ENCODE peak calls at places on chromosomes 2 and 18, in seven cellular contexts. X is tibial nerve; T is WERI-Rb-1; H is hepatocyte; P is fibroblast of villous mesenchyme; L is IMR-90; O is CD8-positive, alpha-beta memory T cell. V is an unnamed sample.
A peak's percentile ranks its signal among the peaks of the same experiment; 100 is the strongest.

GRCh38 chr18:21191596-21192307 is 50.3 kb upstream of the GREB1L start:
- DNase-seq in T (peak; percentile 60), P (peak; percentile 55), X (no peak), L (peak; percentile 55), H (peak; percentile 82), O (no peak), V (peak; percentile 49)

GRCh38 chr18:23401400-23402347 is 51.4 kb upstream of the RIOK3 start:
- DNase-seq in X (no peak), O (no peak), L (peak; percentile 73), H (peak; percentile 79), P (peak; percentile 69), T (peak; percentile 93), V (peak; percentile 51)

GRCh38 chr2:74550231-74550630 is 3.5 kb downstream of the LOXL3 start:
- DNase-seq in H (no peak), T (no peak), L (no peak), X (no peak), P (no peak), O (no peak), V (no peak)

GRCh38 chr2:39620067-39620466 is 45.6 kb upstream of the TMEM178A start:
- DNase-seq in L (peak; percentile 84), O (no peak), T (no peak), X (no peak), H (peak; percentile 40), P (peak; percentile 97), V (peak; percentile 26)

GRCh38 chr2:126981476-126981875 is 82.8 kb downstream of the TEX51 start:
- DNase-seq in P (no peak), T (no peak), X (no peak), L (no peak), H (no peak), O (no peak), V (no peak)

GRCh38 chr2:100242891-100243670 is 79.2 kb downstream of the LONRF2 start:
- DNase-seq in H (peak; percentile 82), T (peak; percentile 81), P (peak; percentile 58), X (no peak), O (no peak), L (peak; percentile 70), V (peak; percentile 56)

GRCh38 chr2:186543561-186544131 is 46.2 kb upstream of the ITGAV start:
- DNase-seq in T (peak; percentile 31), L (peak; percentile 80), X (no peak), P (peak; percentile 72), O (no peak), H (peak; percentile 6), V (no peak)

GRCh38 chr2:10374362-10374943 is 71.7 kb downstream of the HPCAL1 start:
- DNase-seq in O (no peak), P (no peak), L (no peak), H (no peak), T (no peak), X (no peak), V (no peak)

GRCh38 chr2:150812664-150813408 is 325.4 kb upstream of the RND3 start:
- DNase-seq in H (peak; percentile 10), T (no peak), O (no peak), P (no peak), X (no peak), L (no peak), V (no peak)

GRCh38 chr2:195945056-195945455 is 123.6 kb downstream of the DNAH7 start:
- DNase-seq in X (no peak), P (no peak), L (no peak), T (no peak), O (no peak), H (no peak), V (no peak)

GRCh38 chr18:42281124-42281523 is 326.1 kb downstream of the PIK3C3 start:
- DNase-seq in H (no peak), P (no peak), L (no peak), T (no peak), X (no peak), O (no peak), V (no peak)

GRCh38 chr2:55371387-55371786 is 48.3 kb downstream of the CCDC88A start:
- DNase-seq in T (no peak), P (no peak), O (no peak), H (no peak), X (no peak), L (peak; percentile 35), V (no peak)

GRCh38 chr18:49813071-49813320 is 337 bp downstream of the ACAA2 start:
- DNase-seq in T (peak; percentile 23), H (peak; percentile 60), X (no peak), O (no peak), L (peak; percentile 28), P (peak; percentile 59), V (peak; percentile 56)

GRCh38 chr2:9095690-9096089 is 92.2 kb upstream of the MBOAT2 start:
- DNase-seq in H (peak; percentile 39), X (peak; percentile 22), L (peak; percentile 44), P (peak; percentile 57), O (no peak), T (no peak), V (peak; percentile 53)

GRCh38 chr2:100427627-100428258 is 10.3 kb upstream of the CHST10 start:
- DNase-seq in P (peak; percentile 53), T (peak; percentile 78), O (peak; percentile 43), H (peak; percentile 71), L (peak; percentile 38), X (no peak), V (peak; percentile 55)

GRCh38 chr2:231211461-231211860 is 13.0 kb downstream of the ARMC9 start:
- DNase-seq in X (no peak), T (no peak), P (no peak), O (no peak), L (no peak), H (no peak), V (no peak)

GRCh38 chr2:126664234-126664633 is 8.3 kb downstream of the GYPC start:
- DNase-seq in X (no peak), L (no peak), H (no peak), P (no peak), O (no peak), T (no peak), V (no peak)

GRCh38 chr2:146665801-146666200 is 1179.0 kb upstream of the ACVR2A start:
- DNase-seq in P (no peak), H (no peak), L (peak; percentile 12), O (no peak), X (no peak), T (no peak), V (no peak)

GRCh38 chr18:28715206-28715605 is 538.3 kb upstream of the CDH2 start:
- DNase-seq in T (no peak), L (no peak), H (no peak), O (no peak), X (no peak), P (peak; percentile 5), V (no peak)

GRCh38 chr2:70190086-70190412 is 770 bp downstream of the C2orf42 start:
- DNase-seq in P (no peak), T (no peak), L (peak; percentile 33), H (peak; percentile 35), X (no peak), O (peak; percentile 2), V (peak; percentile 28)

GRCh38 chr2:97764559-97765263 is 51.3 kb downstream of the ZAP70 start:
- DNase-seq in O (no peak), H (no peak), X (no peak), T (no peak), P (no peak), L (no peak), V (no peak)

GRCh38 chr2:175010848-175011254 is 5.7 kb upstream of the CHN1 start:
- DNase-seq in L (no peak), P (no peak), H (no peak), T (no peak), X (no peak), O (no peak), V (no peak)

GRCh38 chr2:42195559-42195958 is 26.4 kb downstream of the EML4 start:
- DNase-seq in T (no peak), P (peak; percentile 92), X (no peak), O (no peak), H (peak; percentile 54), L (peak; percentile 86), V (no peak)

GRCh38 chr18:48295586-48296311 is 113.4 kb downstream of the ZBTB7C start:
- DNase-seq in O (no peak), X (no peak), T (peak; percentile 65), P (no peak), H (peak; percentile 25), L (no peak), V (no peak)

GRCh38 chr2:118122768-118123335 is 34.6 kb downstream of the INSIG2 start:
- DNase-seq in P (peak; percentile 19), X (no peak), H (no peak), O (no peak), L (no peak), T (no peak), V (no peak)
- H3K4me3 ChIP-seq in P (no peak overlapping the region), X (no peak overlapping the region), H (no peak overlapping the region), O (no peak overlapping the region), L (no peak overlapping the region), T (no peak overlapping the region), V (no peak overlapping the region)

DNA sequence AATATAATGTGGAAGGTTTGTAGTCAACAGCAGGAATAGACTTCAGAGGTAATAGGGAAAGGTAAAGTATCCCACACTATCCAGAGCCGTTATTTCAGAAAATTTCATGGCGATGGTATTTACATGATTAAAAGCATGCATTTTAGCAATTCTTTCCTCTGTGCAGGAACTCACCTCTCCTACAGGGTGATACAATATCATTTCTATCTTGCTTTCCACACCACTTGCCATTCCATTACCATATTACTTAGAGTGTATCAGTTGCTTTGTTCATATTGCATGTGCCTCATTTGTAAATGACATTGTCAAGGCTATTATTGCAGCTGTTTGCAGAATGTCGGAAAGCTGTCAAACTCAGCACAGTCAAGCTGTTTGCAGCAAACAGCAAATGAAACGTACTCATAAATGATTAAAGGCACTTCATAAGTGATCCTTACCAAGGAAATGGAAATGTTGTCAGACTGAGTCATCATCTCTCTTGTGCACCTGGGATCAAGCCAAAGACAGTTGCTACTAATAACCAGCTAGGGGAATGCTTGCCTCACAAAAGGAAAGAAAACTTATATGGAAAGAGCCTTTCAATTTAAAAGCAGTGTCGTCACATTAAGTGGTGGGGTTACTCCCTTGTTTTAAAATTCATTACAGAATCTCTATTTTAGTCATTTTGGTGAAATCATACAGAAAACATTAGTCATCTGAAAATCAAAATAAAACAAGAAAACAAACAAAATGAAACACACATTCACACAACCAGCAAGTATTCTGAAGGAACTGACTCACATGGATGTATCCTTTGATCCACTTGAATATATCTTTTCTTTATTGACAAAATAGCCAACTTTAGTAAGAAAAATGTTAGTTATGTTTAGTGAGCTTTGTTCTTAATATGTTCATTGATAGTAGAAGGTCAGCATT is 1064.1 kb upstream of the CNTNAP5 start:
- DNase-seq in P (peak; percentile 38), H (peak; percentile 45), X (no peak), O (no peak), T (no peak), L (no peak), V (no peak)
- H3K4me3 ChIP-seq in P (no peak overlapping the region), H (no peak overlapping the region), X (no peak overlapping the region), O (no peak overlapping the region), T (no peak overlapping the region), L (no peak overlapping the region), V (no peak overlapping the region)

DNA sequence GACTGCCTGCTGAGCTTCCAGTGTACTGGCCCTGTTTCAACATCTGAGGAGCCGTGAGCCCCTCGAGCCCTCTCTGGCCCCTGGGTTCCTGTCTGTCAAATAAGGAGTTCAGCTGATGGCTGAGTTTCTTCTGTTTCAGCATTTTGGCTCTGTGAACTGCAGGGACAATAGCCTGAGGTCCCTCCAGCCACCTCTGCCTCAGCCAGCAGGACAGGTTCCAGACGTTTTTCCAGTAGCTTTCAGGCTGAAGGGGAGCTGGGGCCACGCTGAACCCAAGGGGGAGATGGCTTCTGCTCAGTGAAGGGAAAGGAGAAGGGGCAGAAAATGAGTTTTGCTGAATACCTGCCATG is 5.4 kb downstream of the SLC35F6 start:
- DNase-seq in T (no peak), X (no peak), O (no peak), L (no peak), H (no peak), P (no peak), V (no peak)
- H3K4me3 ChIP-seq in T (no peak overlapping the region), X (no peak overlapping the region), O (no peak overlapping the region), L (no peak overlapping the region), H (no peak overlapping the region), P (no peak overlapping the region), V (no peak overlapping the region)

GRCh38 chr2:105183555-105184323 is 57.8 kb upstream of the GPR45 start:
- DNase-seq in O (no peak), H (no peak), T (no peak), X (no peak), P (no peak), L (no peak), V (no peak)
- H3K4me3 ChIP-seq in O (no peak overlapping the region), H (no peak overlapping the region), T (no peak overlapping the region), X (no peak overlapping the region), P (no peak overlapping the region), L (no peak overlapping the region), V (no peak overlapping the region)